ENCODE peak calls at places on chromosomes 13 and 19, in seven cellular contexts. One of them, this sample, is unnamed.

GRCh38 chr19:13001166-13001501 is 5.9 kb downstream of the NFIX start:
- DNase-seq in heart right ventricle: no peak
- DNase-seq in adrenal gland: no peak
- DNase-seq in cardiac muscle cell: no peak
- DNase-seq in right lobe of liver: no peak
- DNase-seq in lower leg skin: no peak
- DNase-seq in dorsolateral prefrontal cortex: no peak
- DNase-seq in this sample: no peak

GRCh38 chr13:114109646-114110045 is 22.8 kb downstream of the RASA3 start:
- DNase-seq in heart right ventricle: no peak
- DNase-seq in adrenal gland: no peak
- DNase-seq in cardiac muscle cell: no peak
- DNase-seq in right lobe of liver: peak
- DNase-seq in lower leg skin: peak
- DNase-seq in dorsolateral prefrontal cortex: no peak
- DNase-seq in this sample: peak

GRCh38 chr13:113653264-113654174 is 4.5 kb downstream of the ATP4B start:
- DNase-seq in heart right ventricle: no peak
- DNase-seq in adrenal gland: no peak
- DNase-seq in cardiac muscle cell: no peak
- DNase-seq in right lobe of liver: peak
- DNase-seq in lower leg skin: peak
- DNase-seq in dorsolateral prefrontal cortex: no peak
- DNase-seq in this sample: peak

GRCh38 chr13:59356607-59357006 is 807.1 kb downstream of the DIAPH3 start:
- DNase-seq in heart right ventricle: peak
- DNase-seq in adrenal gland: peak
- DNase-seq in cardiac muscle cell: peak
- DNase-seq in right lobe of liver: peak
- DNase-seq in lower leg skin: peak
- DNase-seq in dorsolateral prefrontal cortex: peak
- DNase-seq in this sample: peak

GRCh38 chr19:18156841-18157464 is 4.0 kb downstream of the PIK3R2 start:
- DNase-seq in heart right ventricle: peak
- DNase-seq in adrenal gland: peak
- DNase-seq in cardiac muscle cell: peak
- DNase-seq in right lobe of liver: peak
- DNase-seq in lower leg skin: peak
- DNase-seq in dorsolateral prefrontal cortex: peak
- DNase-seq in this sample: no peak

GRCh38 chr13:72458701-72459100 is 268.7 kb downstream of the MZT1 start:
- DNase-seq in heart right ventricle: no peak
- DNase-seq in adrenal gland: no peak
- DNase-seq in cardiac muscle cell: peak
- DNase-seq in right lobe of liver: no peak
- DNase-seq in lower leg skin: no peak
- DNase-seq in dorsolateral prefrontal cortex: no peak
- DNase-seq in this sample: no peak

GRCh38 chr19:57248646-57249045 is 8.2 kb downstream of the ZNF805 start:
- DNase-seq in heart right ventricle: no peak
- DNase-seq in adrenal gland: no peak
- DNase-seq in cardiac muscle cell: no peak
- DNase-seq in right lobe of liver: no peak
- DNase-seq in lower leg skin: no peak
- DNase-seq in dorsolateral prefrontal cortex: no peak
- DNase-seq in this sample: no peak

GRCh38 chr19:42634409-42635232 is 39.9 kb upstream of the CEACAM8 start:
- DNase-seq in heart right ventricle: no peak
- DNase-seq in adrenal gland: peak
- DNase-seq in cardiac muscle cell: peak
- DNase-seq in right lobe of liver: no peak
- DNase-seq in lower leg skin: no peak
- DNase-seq in dorsolateral prefrontal cortex: no peak
- DNase-seq in this sample: no peak

GRCh38 chr13:99686944-99687382 is 185.7 kb downstream of the TM9SF2 start:
- DNase-seq in heart right ventricle: no peak
- DNase-seq in adrenal gland: no peak
- DNase-seq in cardiac muscle cell: no peak
- DNase-seq in right lobe of liver: no peak
- DNase-seq in lower leg skin: no peak
- DNase-seq in dorsolateral prefrontal cortex: no peak
- DNase-seq in this sample: no peak

GRCh38 chr13:113489549-113490495 is 689 bp downstream of the DCUN1D2 start:
- DNase-seq in heart right ventricle: peak
- DNase-seq in adrenal gland: peak
- DNase-seq in cardiac muscle cell: peak
- DNase-seq in right lobe of liver: no peak
- DNase-seq in lower leg skin: peak
- DNase-seq in dorsolateral prefrontal cortex: peak
- DNase-seq in this sample: no peak

GRCh38 chr13:25286308-25286968 is 850 bp downstream of the MTMR6 start:
- DNase-seq in heart right ventricle: peak
- DNase-seq in adrenal gland: peak
- DNase-seq in cardiac muscle cell: peak
- DNase-seq in right lobe of liver: no peak
- DNase-seq in lower leg skin: no peak
- DNase-seq in dorsolateral prefrontal cortex: peak
- DNase-seq in this sample: no peak

GRCh38 chr13:107743983-107744382 is 471.4 kb downstream of the LIG4 start:
- DNase-seq in heart right ventricle: no peak
- DNase-seq in adrenal gland: no peak
- DNase-seq in cardiac muscle cell: peak
- DNase-seq in right lobe of liver: no peak
- DNase-seq in lower leg skin: no peak
- DNase-seq in dorsolateral prefrontal cortex: no peak
- DNase-seq in this sample: no peak

GRCh38 chr19:16153582-16154336 is 10.3 kb downstream of the HSH2D start:
- DNase-seq in heart right ventricle: no peak
- DNase-seq in adrenal gland: no peak
- DNase-seq in cardiac muscle cell: no peak
- DNase-seq in right lobe of liver: no peak
- DNase-seq in lower leg skin: no peak
- DNase-seq in dorsolateral prefrontal cortex: no peak
- DNase-seq in this sample: no peak

GRCh38 chr19:40273469-40274360 is 11.4 kb downstream of the AKT2 start:
- DNase-seq in heart right ventricle: no peak
- DNase-seq in adrenal gland: peak
- DNase-seq in cardiac muscle cell: no peak
- DNase-seq in right lobe of liver: no peak
- DNase-seq in lower leg skin: no peak
- DNase-seq in dorsolateral prefrontal cortex: peak
- DNase-seq in this sample: no peak

GRCh38 chr13:53191091-53191490 is 162.5 kb downstream of the OLFM4 start:
- DNase-seq in heart right ventricle: no peak
- DNase-seq in adrenal gland: no peak
- DNase-seq in cardiac muscle cell: peak
- DNase-seq in right lobe of liver: no peak
- DNase-seq in lower leg skin: no peak
- DNase-seq in dorsolateral prefrontal cortex: no peak
- DNase-seq in this sample: no peak

GRCh38 chr19:10018219-10018618 is 4.9 kb downstream of the RDH8 start:
- DNase-seq in heart right ventricle: no peak
- DNase-seq in adrenal gland: no peak
- DNase-seq in cardiac muscle cell: no peak
- DNase-seq in right lobe of liver: no peak
- DNase-seq in lower leg skin: no peak
- DNase-seq in dorsolateral prefrontal cortex: no peak
- DNase-seq in this sample: no peak

GRCh38 chr19:2050349-2050990 is 574 bp downstream of the MKNK2 start:
- DNase-seq in heart right ventricle: no peak
- DNase-seq in adrenal gland: no peak
- DNase-seq in cardiac muscle cell: no peak
- DNase-seq in right lobe of liver: no peak
- DNase-seq in lower leg skin: no peak
- DNase-seq in dorsolateral prefrontal cortex: no peak
- DNase-seq in this sample: no peak

GRCh38 chr19:7925171-7925837 is 631 bp downstream of the CTXN1 start:
- DNase-seq in heart right ventricle: peak
- DNase-seq in adrenal gland: peak
- DNase-seq in cardiac muscle cell: peak
- DNase-seq in right lobe of liver: peak
- DNase-seq in lower leg skin: peak
- DNase-seq in dorsolateral prefrontal cortex: no peak
- DNase-seq in this sample: no peak
- H3K4me3 ChIP-seq in heart right ventricle: peak
- H3K4me3 ChIP-seq in adrenal gland: no peak
- H3K4me3 ChIP-seq in cardiac muscle cell: peak
- H3K4me3 ChIP-seq in right lobe of liver: no peak
- H3K4me3 ChIP-seq in lower leg skin: peak
- H3K4me3 ChIP-seq in dorsolateral prefrontal cortex: peak
- H3K4me3 ChIP-seq in this sample: no peak

GRCh38 chr19:33416307-33417215 is 43.1 kb downstream of the CEBPG start:
- DNase-seq in heart right ventricle: peak
- DNase-seq in adrenal gland: peak
- DNase-seq in cardiac muscle cell: peak
- DNase-seq in right lobe of liver: peak
- DNase-seq in lower leg skin: no peak
- DNase-seq in dorsolateral prefrontal cortex: peak
- DNase-seq in this sample: no peak
- H3K4me3 ChIP-seq in heart right ventricle: peak
- H3K4me3 ChIP-seq in adrenal gland: no peak
- H3K4me3 ChIP-seq in cardiac muscle cell: no peak
- H3K4me3 ChIP-seq in right lobe of liver: no peak
- H3K4me3 ChIP-seq in lower leg skin: no peak
- H3K4me3 ChIP-seq in dorsolateral prefrontal cortex: no peak
- H3K4me3 ChIP-seq in this sample: no peak

GRCh38 chr19:48867922-48868195 is 558 bp downstream of the PLEKHA4 start:
- DNase-seq in heart right ventricle: no peak
- DNase-seq in adrenal gland: no peak
- DNase-seq in cardiac muscle cell: no peak
- DNase-seq in right lobe of liver: no peak
- DNase-seq in lower leg skin: no peak
- DNase-seq in dorsolateral prefrontal cortex: no peak
- DNase-seq in this sample: no peak
- H3K4me3 ChIP-seq in heart right ventricle: peak
- H3K4me3 ChIP-seq in adrenal gland: no peak
- H3K4me3 ChIP-seq in cardiac muscle cell: no peak
- H3K4me3 ChIP-seq in right lobe of liver: peak
- H3K4me3 ChIP-seq in lower leg skin: no peak
- H3K4me3 ChIP-seq in dorsolateral prefrontal cortex: peak
- H3K4me3 ChIP-seq in this sample: no peak

GRCh38 chr13:83621765-83622421 is 260.4 kb downstream of the SLITRK1 start:
- DNase-seq in heart right ventricle: no peak
- DNase-seq in adrenal gland: no peak
- DNase-seq in cardiac muscle cell: no peak
- DNase-seq in right lobe of liver: no peak
- DNase-seq in lower leg skin: no peak
- DNase-seq in dorsolateral prefrontal cortex: no peak
- DNase-seq in this sample: no peak

GRCh38 chr13:83618966-83619365 is 263.3 kb downstream of the SLITRK1 start:
- DNase-seq in heart right ventricle: no peak
- DNase-seq in adrenal gland: no peak
- DNase-seq in cardiac muscle cell: peak
- DNase-seq in right lobe of liver: no peak
- DNase-seq in lower leg skin: no peak
- DNase-seq in dorsolateral prefrontal cortex: no peak
- DNase-seq in this sample: no peak

GRCh38 chr13:83622422-83622784 is 259.9 kb downstream of the SLITRK1 start:
- DNase-seq in heart right ventricle: no peak
- DNase-seq in adrenal gland: no peak
- DNase-seq in cardiac muscle cell: peak
- DNase-seq in right lobe of liver: no peak
- DNase-seq in lower leg skin: no peak
- DNase-seq in dorsolateral prefrontal cortex: no peak
- DNase-seq in this sample: no peak

DNA sequence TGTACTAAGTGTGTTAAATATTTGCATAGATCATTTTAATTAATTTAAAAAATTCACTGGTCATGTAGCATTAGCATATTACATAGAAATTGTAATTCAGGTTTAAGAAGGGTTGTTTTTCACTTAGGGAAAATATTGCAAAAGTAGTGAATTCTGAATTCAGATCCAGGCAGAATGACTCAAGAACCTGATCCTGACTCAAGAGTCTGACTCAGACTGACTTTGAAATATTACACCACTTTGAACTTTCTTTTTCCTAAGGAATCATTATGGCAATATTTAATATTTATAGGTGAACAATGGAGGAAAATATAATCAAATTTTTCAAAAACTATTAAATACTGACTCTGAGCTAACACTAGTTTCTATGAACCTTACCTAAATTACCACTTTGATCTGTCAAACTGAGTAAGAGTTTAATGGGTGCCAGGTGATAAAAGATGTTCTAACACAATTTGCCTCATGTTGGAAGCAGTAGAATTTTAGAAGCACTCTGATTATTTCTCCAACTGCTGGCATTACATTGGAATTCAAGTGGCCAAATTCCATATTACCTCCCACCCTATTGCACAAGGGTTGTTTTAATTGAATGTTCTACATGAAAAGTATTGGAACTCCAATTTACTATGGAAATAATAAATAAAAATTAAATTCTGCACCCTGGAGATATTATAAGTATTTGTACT is 261.6 kb downstream of the SLITRK1 start:
- DNase-seq in heart right ventricle: no peak
- DNase-seq in adrenal gland: no peak
- DNase-seq in cardiac muscle cell: peak
- DNase-seq in right lobe of liver: no peak
- DNase-seq in lower leg skin: no peak
- DNase-seq in dorsolateral prefrontal cortex: no peak
- DNase-seq in this sample: no peak
- H3K4me3 ChIP-seq in heart right ventricle: no peak
- H3K4me3 ChIP-seq in adrenal gland: no peak
- H3K4me3 ChIP-seq in cardiac muscle cell: no peak
- H3K4me3 ChIP-seq in right lobe of liver: no peak
- H3K4me3 ChIP-seq in lower leg skin: no peak
- H3K4me3 ChIP-seq in dorsolateral prefrontal cortex: no peak
- H3K4me3 ChIP-seq in this sample: no peak

GRCh38 chr19:50314724-50315700 is 14.2 kb downstream of the KCNC3 start:
- DNase-seq in heart right ventricle: no peak
- DNase-seq in adrenal gland: no peak
- DNase-seq in cardiac muscle cell: no peak
- DNase-seq in right lobe of liver: no peak
- DNase-seq in lower leg skin: no peak
- DNase-seq in dorsolateral prefrontal cortex: no peak
- DNase-seq in this sample: no peak
- H3K4me3 ChIP-seq in heart right ventricle: no peak
- H3K4me3 ChIP-seq in adrenal gland: no peak
- H3K4me3 ChIP-seq in cardiac muscle cell: peak
- H3K4me3 ChIP-seq in right lobe of liver: no peak
- H3K4me3 ChIP-seq in lower leg skin: no peak
- H3K4me3 ChIP-seq in dorsolateral prefrontal cortex: peak
- H3K4me3 ChIP-seq in this sample: no peak

GRCh38 chr19:6971366-6971765 is 49.9 kb downstream of the MBD3L2B start:
- DNase-seq in heart right ventricle: no peak
- DNase-seq in adrenal gland: no peak
- DNase-seq in cardiac muscle cell: no peak
- DNase-seq in right lobe of liver: no peak
- DNase-seq in lower leg skin: no peak
- DNase-seq in dorsolateral prefrontal cortex: no peak
- DNase-seq in this sample: no peak

GRCh38 chr19:6970021-6970420 is 51.2 kb downstream of the MBD3L2B start:
- DNase-seq in heart right ventricle: no peak
- DNase-seq in adrenal gland: no peak
- DNase-seq in cardiac muscle cell: no peak
- DNase-seq in right lobe of liver: no peak
- DNase-seq in lower leg skin: no peak
- DNase-seq in dorsolateral prefrontal cortex: no peak
- DNase-seq in this sample: no peak

GRCh38 chr19:6969490-6969889 is 51.7 kb downstream of the MBD3L2B start:
- DNase-seq in heart right ventricle: no peak
- DNase-seq in adrenal gland: no peak
- DNase-seq in cardiac muscle cell: no peak
- DNase-seq in right lobe of liver: no peak
- DNase-seq in lower leg skin: no peak
- DNase-seq in dorsolateral prefrontal cortex: no peak
- DNase-seq in this sample: no peak

GRCh38 chr19:6967962-6968361 is 53.3 kb downstream of the MBD3L2B start:
- DNase-seq in heart right ventricle: no peak
- DNase-seq in adrenal gland: no peak
- DNase-seq in cardiac muscle cell: no peak
- DNase-seq in right lobe of liver: no peak
- DNase-seq in lower leg skin: no peak
- DNase-seq in dorsolateral prefrontal cortex: no peak
- DNase-seq in this sample: no peak

GRCh38 chr19:6970478-6970877 is 50.8 kb downstream of the MBD3L2B start:
- DNase-seq in heart right ventricle: no peak
- DNase-seq in adrenal gland: peak
- DNase-seq in cardiac muscle cell: no peak
- DNase-seq in right lobe of liver: no peak
- DNase-seq in lower leg skin: no peak
- DNase-seq in dorsolateral prefrontal cortex: no peak
- DNase-seq in this sample: no peak
- H3K4me3 ChIP-seq in heart right ventricle: no peak
- H3K4me3 ChIP-seq in adrenal gland: no peak
- H3K4me3 ChIP-seq in cardiac muscle cell: no peak
- H3K4me3 ChIP-seq in right lobe of liver: no peak
- H3K4me3 ChIP-seq in lower leg skin: no peak
- H3K4me3 ChIP-seq in dorsolateral prefrontal cortex: no peak
- H3K4me3 ChIP-seq in this sample: no peak

This sample was measured in gastrocnemius medialis.